ENCODE peak calls at places on chromosomes 1 and 21, in ten cellular contexts. T is mesenchymal stem cell; P is PC-3; F is lung microvascular endothelial cell; N is activated naive CD4-positive, alpha-beta T cell treated with Interleukin-2 at 50 U/mL for 16 hours; O is H9; B is stimulated activated CD4-positive, alpha-beta T cell treated with anti-CD3 and anti-CD28 coated beads, Interleukin-15, amount 100 ng/mL, for 1 hour; C is astrocyte of the spinal cord; K is HEK293T; J is IMR-90. W is an unnamed sample.

GRCh38 chr1:19034721-19035120 is 78.2 kb upstream of the IFFO2 start:
- DNase-seq in T (no peak), P (no peak), F (no peak), N (no peak), O (no peak), B (no peak), C (no peak), K (no peak), J (no peak), W (no peak)

GRCh38 chr1:7677111-7677510 is 94.0 kb upstream of the VAMP3 start:
- DNase-seq in T (no peak), P (no peak), F (no peak), N (no peak), O (no peak), B (no peak), C (no peak), K (no peak), J (no peak), W (no peak)

GRCh38 chr1:50700226-50701020 is 259.6 kb downstream of the FAF1 start:
- DNase-seq in T (no peak), P (no peak), F (no peak), N (no peak), O (peak; percentile 79), B (no peak), C (no peak), K (no peak), J (no peak), W (no peak)

GRCh38 chr21:14306143-14306907 is 76.6 kb downstream of the HSPA13 start:
- DNase-seq in T (no peak), P (peak; percentile 51), F (peak; percentile 5), N (no peak), O (no peak), B (no peak), C (no peak), K (no peak), J (peak; percentile 3), W (no peak)

GRCh38 chr1:199691540-199691939 is 336.0 kb upstream of the NR5A2 start:
- DNase-seq in T (peak; percentile 92), P (peak; percentile 65), F (peak; percentile 99), N (no peak), O (no peak), B (no peak), C (peak; percentile 83), K (peak; percentile 25), J (peak; percentile 82), W (no peak)

GRCh38 chr1:74245168-74245753 is 10.1 kb downstream of the TNNI3K start:
- DNase-seq in T (no peak), P (no peak), F (no peak), N (no peak), O (peak; percentile 65), B (no peak), C (peak; percentile 5), K (peak; percentile 32), J (no peak), W (no peak)

GRCh38 chr21:45084121-45084520 is 9.7 kb downstream of the ADARB1 start:
- DNase-seq in T (no peak), P (no peak), F (no peak), N (no peak), O (no peak), B (no peak), C (no peak), K (no peak), J (no peak), W (no peak)

GRCh38 chr1:8031176-8031785 is 5.2 kb upstream of the ERRFI1 start:
- DNase-seq in T (peak; percentile 69), P (peak; percentile 76), F (peak; percentile 73), N (no peak), O (no peak), B (no peak), C (peak; percentile 79), K (no peak), J (peak; percentile 73), W (no peak)

GRCh38 chr1:160862151-160863061 is at the start of gene CD244:
- DNase-seq in T (no peak), P (peak; percentile 64), F (no peak), N (peak; percentile 59), O (peak; percentile 43), B (no peak), C (no peak), K (no peak), J (no peak), W (peak; percentile 73)

GRCh38 chr1:152871731-152872126 is 6.4 kb upstream of the SMCP start:
- DNase-seq in T (no peak), P (no peak), F (no peak), N (no peak), O (no peak), B (no peak), C (no peak), K (no peak), J (no peak), W (no peak)

GRCh38 chr1:48526045-48526714 is 54.2 kb upstream of the SPATA6 start:
- DNase-seq in T (peak; percentile 3), P (peak; percentile 35), F (no peak), N (no peak), O (no peak), B (no peak), C (no peak), K (no peak), J (peak; percentile 35), W (no peak)

GRCh38 chr1:63731117-63732043 is 42.4 kb upstream of the ROR1 start:
- DNase-seq in T (peak; percentile 98), P (peak; percentile 99), F (peak; percentile 94), N (no peak), O (no peak), B (no peak), C (peak; percentile 93), K (no peak), J (peak; percentile 96), W (no peak)

GRCh38 chr1:151981178-151981525 is 12.5 kb downstream of the S100A10 start:
- DNase-seq in T (no peak), P (peak; percentile 36), F (no peak), N (no peak), O (no peak), B (no peak), C (peak; percentile 57), K (no peak), J (no peak), W (no peak)

GRCh38 chr1:150874455-150875196 is 1.8 kb downstream of the ARNT start:
- DNase-seq in T (peak; percentile 10), P (no peak), F (peak; percentile 2), N (no peak), O (no peak), B (no peak), C (no peak), K (no peak), J (no peak), W (no peak)

GRCh38 chr1:199522338-199522737 is 505.2 kb upstream of the NR5A2 start:
- DNase-seq in T (peak; percentile 6), P (peak; percentile 32), F (no peak), N (no peak), O (no peak), B (no peak), C (no peak), K (no peak), J (peak; percentile 4), W (no peak)

GRCh38 chr1:165645654-165646366 is 14.8 kb downstream of the MGST3 start:
- DNase-seq in T (no peak), P (peak; percentile 44), F (peak; percentile 23), N (peak; percentile 28), O (no peak), B (no peak), C (no peak), K (no peak), J (no peak), W (peak; percentile 58)

GRCh38 chr1:154463512-154463990 is 38.5 kb upstream of the TDRD10 start:
- DNase-seq in T (no peak), P (peak; percentile 31), F (peak; percentile 79), N (peak; percentile 71), O (no peak), B (peak; percentile 36), C (peak; percentile 56), K (no peak), J (no peak), W (peak; percentile 79)

W was measured in activated CD4-positive, alpha-beta memory T cell treated with anti-CD3 and anti-CD28 coated beads, Interleukin-2, amount 10 ng/mL, durations not matched to agents 7 days and 5 days.